ENCODE peak calls at places on chromosomes 7 and 10, in ten cellular contexts. B is tibial nerve, F is neural progenitor cell, Z is astrocyte of the cerebellum, N is psoas muscle, Y is lower leg skin, R is stomach, T is prostate gland, H is GM23248, I is thyroid gland. X is an unnamed sample.

GRCh38 chr7:17679427-17679826 is 260.9 kb downstream of the SNX13 start:
- DNase-seq in B (no peak), F (peak), Z (no peak), N (peak), Y (peak), R (no peak), T (no peak), H (peak), I (no peak), X (no peak)

GRCh38 chr10:73251683-73252444 is 580 bp downstream of the MRPS16 start:
- DNase-seq in B (no peak), F (peak), Z (no peak), N (no peak), Y (no peak), R (no peak), T (no peak), H (peak), I (no peak), X (no peak)

GRCh38 chr10:122083478-122084025 is 94.6 kb downstream of the TACC2 start:
- DNase-seq in B (no peak), F (no peak), Z (no peak), N (no peak), Y (no peak), R (no peak), T (no peak), H (no peak), I (no peak), X (no peak)

GRCh38 chr7:101216001-101216859 is 1.2 kb downstream of the PLOD3 start:
- DNase-seq in B (no peak), F (no peak), Z (no peak), N (no peak), Y (no peak), R (no peak), T (no peak), H (peak), I (peak), X (no peak)

GRCh38 chr10:11197266-11197712 is 179.6 kb downstream of the CELF2 start:
- DNase-seq in B (peak), F (peak), Z (no peak), N (peak), Y (peak), R (no peak), T (peak), H (peak), I (no peak), X (no peak)

GRCh38 chr7:39510738-39511372 is 55.3 kb upstream of the YAE1 start:
- DNase-seq in B (no peak), F (no peak), Z (no peak), N (no peak), Y (no peak), R (no peak), T (no peak), H (peak), I (no peak), X (no peak)

GRCh38 chr7:55657654-55658053 is 85.4 kb upstream of the VOPP1 start:
- DNase-seq in B (no peak), F (no peak), Z (no peak), N (no peak), Y (no peak), R (no peak), T (no peak), H (no peak), I (no peak), X (no peak)

GRCh38 chr10:104435822-104436221 is 82.2 kb downstream of the CFAP58 start:
- DNase-seq in B (no peak), F (no peak), Z (no peak), N (no peak), Y (no peak), R (no peak), T (no peak), H (peak), I (no peak), X (no peak)

GRCh38 chr7:23474098-23474828 is 4.0 kb upstream of the IGF2BP3 start:
- DNase-seq in B (no peak), F (peak), Z (peak), N (peak), Y (peak), R (peak), T (no peak), H (peak), I (no peak), X (peak)

DNA sequence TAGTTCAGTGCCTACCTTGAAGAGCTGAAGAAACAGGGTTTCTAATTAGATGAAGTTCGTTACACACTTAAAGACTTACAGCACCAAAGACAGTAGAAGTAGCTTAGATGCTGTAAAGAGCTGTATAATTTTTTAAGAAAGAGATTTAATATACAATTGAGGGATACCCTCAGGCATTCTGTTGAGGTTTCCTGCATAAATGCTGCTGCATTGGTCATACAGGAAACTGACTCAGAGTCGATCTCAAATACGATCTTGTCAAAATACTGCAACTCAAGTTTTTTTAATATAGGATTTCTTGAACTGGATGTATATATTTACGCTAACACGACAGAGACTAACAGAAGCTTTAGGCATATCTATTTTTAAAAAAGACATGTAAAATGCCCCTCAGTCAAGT is 2.5 kb upstream of the ARID5B start:
- DNase-seq in B (no peak), F (no peak), Z (no peak), N (no peak), Y (no peak), R (no peak), T (no peak), H (peak), I (no peak), X (peak)
- H3K4me3 ChIP-seq in B (no peak), F (no peak), Z (no peak), N (peak), Y (no peak), R (no peak), T (no peak), H (peak), I (no peak), X (peak)

DNA sequence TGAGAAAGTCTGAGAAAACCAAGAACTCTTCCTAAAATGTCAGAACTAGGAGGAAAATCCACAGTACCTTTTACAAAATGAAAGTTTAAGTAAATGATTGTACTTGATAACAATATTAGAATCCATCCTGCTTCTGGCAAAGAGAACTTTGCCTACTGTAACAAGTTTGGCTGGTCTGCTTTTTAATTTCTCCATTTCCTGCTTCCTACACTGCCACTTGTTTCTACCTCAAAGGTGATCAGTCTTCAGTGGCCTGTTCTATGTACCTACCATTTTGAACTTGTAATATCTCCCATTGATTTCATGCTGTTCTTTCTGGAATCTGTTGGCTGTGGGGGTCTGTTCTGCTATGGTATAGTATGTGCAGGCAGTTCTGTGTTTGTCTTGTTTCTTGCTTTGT is 32.9 kb upstream of the CAPZA2 start:
- DNase-seq in B (no peak), F (no peak), Z (no peak), N (no peak), Y (no peak), R (no peak), T (no peak), H (no peak), I (no peak), X (no peak)
- H3K4me3 ChIP-seq in B (no peak), F (no peak), Z (no peak), N (no peak), Y (no peak), R (no peak), T (no peak), H (no peak), I (no peak), X (no peak)

GRCh38 chr7:45977256-45977655 is 56.2 kb upstream of the IGFBP3 start:
- DNase-seq in B (no peak), F (no peak), Z (no peak), N (no peak), Y (no peak), R (no peak), T (no peak), H (peak), I (no peak), X (no peak)

GRCh38 chr7:45979275-45980180 is 58.5 kb upstream of the IGFBP3 start:
- DNase-seq in B (no peak), F (no peak), Z (no peak), N (no peak), Y (no peak), R (no peak), T (no peak), H (peak), I (no peak), X (no peak)

GRCh38 chr7:45976485-45976856 is 55.4 kb upstream of the IGFBP3 start:
- DNase-seq in B (no peak), F (no peak), Z (no peak), N (no peak), Y (no peak), R (no peak), T (no peak), H (no peak), I (no peak), X (no peak)

GRCh38 chr7:45978731-45979211 is 57.7 kb upstream of the IGFBP3 start:
- DNase-seq in B (no peak), F (no peak), Z (no peak), N (no peak), Y (no peak), R (no peak), T (no peak), H (peak), I (peak), X (no peak)

GRCh38 chr7:45978010-45978681 is 57.1 kb upstream of the IGFBP3 start:
- DNase-seq in B (no peak), F (peak), Z (peak), N (no peak), Y (no peak), R (peak), T (peak), H (peak), I (peak), X (no peak)
- H3K4me3 ChIP-seq in B (no peak), F (no peak), Z (peak), N (no peak), Y (no peak), R (peak), T (no peak), H (peak), I (no peak), X (no peak)

GRCh38 chr7:155452505-155453295 is 5.2 kb upstream of the EN2 start:
- DNase-seq in B (no peak), F (no peak), Z (no peak), N (no peak), Y (no peak), R (no peak), T (no peak), H (no peak), I (no peak), X (no peak)

GRCh38 chr7:155455132-155455693 is 2.7 kb upstream of the EN2 start:
- DNase-seq in B (no peak), F (no peak), Z (no peak), N (no peak), Y (no peak), R (no peak), T (no peak), H (no peak), I (no peak), X (no peak)

GRCh38 chr7:155454183-155455112 is 3.5 kb upstream of the EN2 start:
- DNase-seq in B (no peak), F (peak), Z (no peak), N (no peak), Y (no peak), R (no peak), T (no peak), H (no peak), I (no peak), X (no peak)

GRCh38 chr7:155451522-155452239 is 6.2 kb upstream of the EN2 start:
- DNase-seq in B (no peak), F (peak), Z (no peak), N (no peak), Y (no peak), R (no peak), T (no peak), H (no peak), I (no peak), X (no peak)

GRCh38 chr7:155453296-155454182 is 4.4 kb upstream of the EN2 start:
- DNase-seq in B (no peak), F (peak), Z (no peak), N (no peak), Y (no peak), R (no peak), T (no peak), H (no peak), I (no peak), X (no peak)
- H3K4me3 ChIP-seq in B (peak), F (no peak), Z (no peak), N (peak), Y (no peak), R (no peak), T (no peak), H (no peak), I (no peak), X (no peak)

DNA sequence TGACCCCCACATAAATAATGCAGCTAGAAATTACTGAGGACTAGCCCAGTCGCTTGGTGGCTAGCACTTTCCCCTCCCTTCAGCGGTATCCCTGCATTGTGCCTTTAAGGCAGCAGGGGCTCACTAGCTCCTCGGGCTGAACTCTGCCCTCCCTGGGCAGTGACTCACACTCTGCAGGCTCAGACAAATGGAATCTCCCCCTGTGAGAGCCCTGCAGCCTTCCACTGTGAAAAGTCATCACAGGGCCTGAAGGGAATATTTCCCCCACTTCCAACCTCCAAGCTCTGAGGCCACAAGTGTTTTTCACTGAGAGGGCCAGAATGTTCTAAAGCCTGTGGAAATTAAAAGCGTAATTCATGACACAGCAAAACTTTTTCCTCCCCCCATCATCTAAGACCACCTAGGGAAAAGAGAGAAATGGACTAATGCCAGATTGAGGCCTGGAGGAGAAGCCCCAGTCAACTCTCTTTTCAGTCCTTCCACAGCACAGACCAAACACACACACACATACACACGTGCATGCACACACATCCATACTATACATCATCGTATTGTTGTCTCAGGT is 93.6 kb upstream of the COL1A2 start:
- DNase-seq in B (peak), F (peak), Z (peak), N (peak), Y (peak), R (peak), T (peak), H (peak), I (peak), X (no peak)
- H3K4me3 ChIP-seq in B (no peak), F (no peak), Z (no peak), N (no peak), Y (no peak), R (no peak), T (no peak), H (peak), I (no peak), X (no peak)

DNA sequence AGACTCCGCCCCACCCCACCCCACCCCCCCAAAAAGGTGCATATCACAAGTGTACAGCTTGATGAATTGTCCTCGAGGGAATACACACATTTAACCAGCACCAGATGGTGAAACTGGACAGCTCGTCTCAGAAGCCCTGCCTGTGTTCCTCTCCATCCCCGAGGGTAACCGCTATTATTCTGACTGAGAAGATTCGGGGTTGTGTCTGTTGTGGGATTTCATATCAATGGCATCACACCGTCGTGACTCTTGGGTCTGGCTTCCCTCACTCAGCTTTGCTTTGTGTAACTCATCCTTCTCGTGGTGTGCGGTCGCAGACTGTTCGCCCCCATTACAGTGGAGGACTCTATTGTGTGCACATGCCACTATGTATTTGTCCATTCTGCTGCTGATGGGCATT is 18.8 kb downstream of the PODXL start:
- DNase-seq in B (no peak), F (no peak), Z (no peak), N (no peak), Y (no peak), R (no peak), T (no peak), H (peak), I (no peak), X (no peak)
- H3K4me3 ChIP-seq in B (no peak), F (no peak), Z (no peak), N (no peak), Y (no peak), R (no peak), T (no peak), H (no peak), I (no peak), X (no peak)

DNA sequence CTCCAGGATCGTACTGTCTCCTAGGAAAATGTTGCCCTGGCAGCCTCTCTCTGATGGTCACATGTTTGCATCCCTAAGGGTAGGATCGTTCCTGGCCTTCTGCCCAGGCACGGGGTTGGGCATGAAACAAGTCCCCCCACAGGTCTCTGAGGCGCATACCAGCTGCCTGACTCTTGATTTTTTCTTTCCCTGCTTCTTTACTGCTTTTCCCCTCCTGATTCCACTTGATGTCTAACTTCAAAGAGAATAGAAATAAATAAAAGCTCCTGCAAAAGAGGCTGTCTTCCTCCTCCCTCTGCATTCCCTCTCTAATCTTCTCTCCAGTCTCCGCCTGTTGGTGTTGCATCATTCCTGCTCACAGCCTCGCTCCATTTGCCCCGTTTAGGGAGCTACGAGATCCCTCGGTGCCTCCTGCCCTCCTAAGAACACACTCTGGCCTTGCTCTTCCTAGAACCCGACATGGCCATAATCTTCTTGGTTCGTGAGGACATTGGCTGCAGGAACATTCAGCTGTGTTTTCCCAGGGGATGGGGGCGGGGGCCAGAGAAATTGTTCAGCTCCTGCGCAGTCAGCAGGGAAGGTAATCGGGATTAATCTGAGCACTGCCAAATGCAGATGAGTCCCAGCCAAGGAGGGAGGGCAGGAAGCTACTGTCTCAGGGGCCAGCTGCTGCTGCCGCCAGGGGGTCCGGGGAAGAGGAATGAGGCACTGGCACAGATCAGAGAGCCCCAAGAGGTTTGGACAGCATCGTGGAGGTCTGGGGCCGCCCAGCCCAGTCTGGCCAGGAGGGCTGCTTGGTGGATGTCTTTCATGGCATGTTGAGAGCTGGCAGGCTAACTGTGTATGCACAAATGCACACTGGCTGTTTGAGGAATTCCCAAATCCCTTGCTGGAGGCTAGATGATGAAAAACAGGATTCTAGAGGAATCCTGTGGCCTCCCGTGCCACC is 26.1 kb downstream of the LEP start:
- DNase-seq in B (peak), F (peak), Z (peak), N (peak), Y (peak), R (peak), T (peak), H (peak), I (peak), X (no peak)
- H3K4me3 ChIP-seq in B (peak), F (peak), Z (peak), N (no peak), Y (no peak), R (peak), T (no peak), H (peak), I (no peak), X (no peak)

GRCh38 chr7:157683251-157684156 is 346.7 kb downstream of the DNAJB6 start:
- DNase-seq in B (peak), F (peak), Z (no peak), N (no peak), Y (no peak), R (no peak), T (no peak), H (no peak), I (no peak), X (no peak)
- H3K4me3 ChIP-seq in B (peak), F (peak), Z (peak), N (no peak), Y (no peak), R (peak), T (no peak), H (no peak), I (no peak), X (no peak)

X was measured in Jurkat, Clone E6-1.